ENCODE peak calls at places on chromosomes 1 and 21, in six cellular contexts. One of them, this sample, is unnamed.

GRCh38 chr1:91018006-91018405 is 3.8 kb downstream of the ZNF644 start:
- DNase-seq in breast epithelium: no peak
- DNase-seq in posterior vena cava: no peak
- DNase-seq in activated CD4-positive, alpha-beta T cell treated with anti-CD3 and anti-CD28 coated beads, Interleukin-2, amount 50 U/mL, for 4 hours: no peak
- DNase-seq in C1 segment of cervical spinal cord: no peak
- DNase-seq in activated CD8-positive, alpha-beta memory T cell treated with anti-CD3 and anti-CD28 coated beads, Interleukin-2, amount 50 U/mL, for 4 hours: no peak
- DNase-seq in this sample: no peak

GRCh38 chr1:179314928-179315327 is 21.3 kb downstream of the SOAT1 start:
- DNase-seq in posterior vena cava: no peak
- DNase-seq in activated CD4-positive, alpha-beta T cell treated with anti-CD3 and anti-CD28 coated beads, Interleukin-2, amount 50 U/mL, for 4 hours: no peak
- DNase-seq in activated CD8-positive, alpha-beta memory T cell treated with anti-CD3 and anti-CD28 coated beads, Interleukin-2, amount 50 U/mL, for 4 hours: no peak
- DNase-seq in breast epithelium: no peak
- DNase-seq in C1 segment of cervical spinal cord: no peak
- DNase-seq in this sample: no peak

GRCh38 chr1:44705470-44705869 is 25.5 kb downstream of the RNU5D-1 start:
- DNase-seq in activated CD8-positive, alpha-beta memory T cell treated with anti-CD3 and anti-CD28 coated beads, Interleukin-2, amount 50 U/mL, for 4 hours: no peak
- DNase-seq in C1 segment of cervical spinal cord: no peak
- DNase-seq in breast epithelium: no peak
- DNase-seq in activated CD4-positive, alpha-beta T cell treated with anti-CD3 and anti-CD28 coated beads, Interleukin-2, amount 50 U/mL, for 4 hours: no peak
- DNase-seq in posterior vena cava: no peak
- DNase-seq in this sample: no peak

GRCh38 chr1:209883341-209883971 is 54.6 kb upstream of the SYT14 start:
- DNase-seq in activated CD4-positive, alpha-beta T cell treated with anti-CD3 and anti-CD28 coated beads, Interleukin-2, amount 50 U/mL, for 4 hours: no peak
- DNase-seq in C1 segment of cervical spinal cord: no peak
- DNase-seq in posterior vena cava: no peak
- DNase-seq in activated CD8-positive, alpha-beta memory T cell treated with anti-CD3 and anti-CD28 coated beads, Interleukin-2, amount 50 U/mL, for 4 hours: no peak
- DNase-seq in breast epithelium: no peak
- DNase-seq in this sample: no peak

GRCh38 chr1:6509603-6510291 is 18.3 kb upstream of the PLEKHG5 start:
- DNase-seq in breast epithelium: no peak
- DNase-seq in activated CD4-positive, alpha-beta T cell treated with anti-CD3 and anti-CD28 coated beads, Interleukin-2, amount 50 U/mL, for 4 hours: no peak
- DNase-seq in posterior vena cava: peak
- DNase-seq in activated CD8-positive, alpha-beta memory T cell treated with anti-CD3 and anti-CD28 coated beads, Interleukin-2, amount 50 U/mL, for 4 hours: no peak
- DNase-seq in C1 segment of cervical spinal cord: no peak
- DNase-seq in this sample: peak

GRCh38 chr1:19287436-19288185 is 959 bp downstream of the AKR7A3 start:
- DNase-seq in breast epithelium: no peak
- DNase-seq in activated CD4-positive, alpha-beta T cell treated with anti-CD3 and anti-CD28 coated beads, Interleukin-2, amount 50 U/mL, for 4 hours: no peak
- DNase-seq in posterior vena cava: no peak
- DNase-seq in C1 segment of cervical spinal cord: no peak
- DNase-seq in activated CD8-positive, alpha-beta memory T cell treated with anti-CD3 and anti-CD28 coated beads, Interleukin-2, amount 50 U/mL, for 4 hours: no peak
- DNase-seq in this sample: no peak

GRCh38 chr1:54401799-54402198 is 4.4 kb downstream of the SSBP3 start:
- DNase-seq in C1 segment of cervical spinal cord: no peak
- DNase-seq in activated CD8-positive, alpha-beta memory T cell treated with anti-CD3 and anti-CD28 coated beads, Interleukin-2, amount 50 U/mL, for 4 hours: no peak
- DNase-seq in activated CD4-positive, alpha-beta T cell treated with anti-CD3 and anti-CD28 coated beads, Interleukin-2, amount 50 U/mL, for 4 hours: no peak
- DNase-seq in breast epithelium: no peak
- DNase-seq in posterior vena cava: peak
- DNase-seq in this sample: no peak

GRCh38 chr1:41519667-41520066 is 35.2 kb upstream of the EDN2 start:
- DNase-seq in activated CD8-positive, alpha-beta memory T cell treated with anti-CD3 and anti-CD28 coated beads, Interleukin-2, amount 50 U/mL, for 4 hours: no peak
- DNase-seq in posterior vena cava: no peak
- DNase-seq in activated CD4-positive, alpha-beta T cell treated with anti-CD3 and anti-CD28 coated beads, Interleukin-2, amount 50 U/mL, for 4 hours: no peak
- DNase-seq in breast epithelium: no peak
- DNase-seq in C1 segment of cervical spinal cord: no peak
- DNase-seq in this sample: no peak

GRCh38 chr1:55568732-55569131 is 353.6 kb upstream of the USP24 start:
- DNase-seq in posterior vena cava: no peak
- DNase-seq in activated CD4-positive, alpha-beta T cell treated with anti-CD3 and anti-CD28 coated beads, Interleukin-2, amount 50 U/mL, for 4 hours: no peak
- DNase-seq in C1 segment of cervical spinal cord: no peak
- DNase-seq in breast epithelium: no peak
- DNase-seq in activated CD8-positive, alpha-beta memory T cell treated with anti-CD3 and anti-CD28 coated beads, Interleukin-2, amount 50 U/mL, for 4 hours: no peak
- DNase-seq in this sample: no peak

GRCh38 chr1:42742617-42743301 is 2.7 kb upstream of the CLDN19 start:
- DNase-seq in C1 segment of cervical spinal cord: no peak
- DNase-seq in activated CD8-positive, alpha-beta memory T cell treated with anti-CD3 and anti-CD28 coated beads, Interleukin-2, amount 50 U/mL, for 4 hours: no peak
- DNase-seq in posterior vena cava: no peak
- DNase-seq in breast epithelium: no peak
- DNase-seq in activated CD4-positive, alpha-beta T cell treated with anti-CD3 and anti-CD28 coated beads, Interleukin-2, amount 50 U/mL, for 4 hours: no peak
- DNase-seq in this sample: no peak

GRCh38 chr1:46175243-46175642 is 356 bp downstream of the TSPAN1 start:
- DNase-seq in activated CD4-positive, alpha-beta T cell treated with anti-CD3 and anti-CD28 coated beads, Interleukin-2, amount 50 U/mL, for 4 hours: no peak
- DNase-seq in breast epithelium: no peak
- DNase-seq in C1 segment of cervical spinal cord: no peak
- DNase-seq in posterior vena cava: no peak
- DNase-seq in activated CD8-positive, alpha-beta memory T cell treated with anti-CD3 and anti-CD28 coated beads, Interleukin-2, amount 50 U/mL, for 4 hours: no peak
- DNase-seq in this sample: no peak

GRCh38 chr1:23470282-23471070 is 13.5 kb downstream of the ASAP3 start:
- DNase-seq in breast epithelium: no peak
- DNase-seq in activated CD8-positive, alpha-beta memory T cell treated with anti-CD3 and anti-CD28 coated beads, Interleukin-2, amount 50 U/mL, for 4 hours: no peak
- DNase-seq in posterior vena cava: peak
- DNase-seq in C1 segment of cervical spinal cord: no peak
- DNase-seq in activated CD4-positive, alpha-beta T cell treated with anti-CD3 and anti-CD28 coated beads, Interleukin-2, amount 50 U/mL, for 4 hours: no peak
- DNase-seq in this sample: no peak

GRCh38 chr1:205504311-205505075 is at the start of gene CDK18:
- DNase-seq in activated CD8-positive, alpha-beta memory T cell treated with anti-CD3 and anti-CD28 coated beads, Interleukin-2, amount 50 U/mL, for 4 hours: peak
- DNase-seq in activated CD4-positive, alpha-beta T cell treated with anti-CD3 and anti-CD28 coated beads, Interleukin-2, amount 50 U/mL, for 4 hours: peak
- DNase-seq in posterior vena cava: no peak
- DNase-seq in C1 segment of cervical spinal cord: peak
- DNase-seq in breast epithelium: peak
- DNase-seq in this sample: peak

GRCh38 chr1:204736861-204737260 is 51.3 kb upstream of the LRRN2 start:
- DNase-seq in activated CD4-positive, alpha-beta T cell treated with anti-CD3 and anti-CD28 coated beads, Interleukin-2, amount 50 U/mL, for 4 hours: no peak
- DNase-seq in C1 segment of cervical spinal cord: no peak
- DNase-seq in breast epithelium: no peak
- DNase-seq in activated CD8-positive, alpha-beta memory T cell treated with anti-CD3 and anti-CD28 coated beads, Interleukin-2, amount 50 U/mL, for 4 hours: no peak
- DNase-seq in posterior vena cava: no peak
- DNase-seq in this sample: no peak

GRCh38 chr1:226882631-226883409 is 12.4 kb downstream of the PSEN2 start:
- DNase-seq in C1 segment of cervical spinal cord: no peak
- DNase-seq in breast epithelium: no peak
- DNase-seq in posterior vena cava: peak
- DNase-seq in activated CD4-positive, alpha-beta T cell treated with anti-CD3 and anti-CD28 coated beads, Interleukin-2, amount 50 U/mL, for 4 hours: no peak
- DNase-seq in activated CD8-positive, alpha-beta memory T cell treated with anti-CD3 and anti-CD28 coated beads, Interleukin-2, amount 50 U/mL, for 4 hours: no peak
- DNase-seq in this sample: no peak

GRCh38 chr1:48471103-48471502 is 901 bp downstream of the SPATA6 start:
- DNase-seq in posterior vena cava: no peak
- DNase-seq in activated CD4-positive, alpha-beta T cell treated with anti-CD3 and anti-CD28 coated beads, Interleukin-2, amount 50 U/mL, for 4 hours: no peak
- DNase-seq in C1 segment of cervical spinal cord: no peak
- DNase-seq in activated CD8-positive, alpha-beta memory T cell treated with anti-CD3 and anti-CD28 coated beads, Interleukin-2, amount 50 U/mL, for 4 hours: no peak
- DNase-seq in breast epithelium: no peak
- DNase-seq in this sample: no peak

GRCh38 chr1:12712091-12712490 is 3.8 kb upstream of the AADACL3 start:
- DNase-seq in posterior vena cava: no peak
- DNase-seq in activated CD8-positive, alpha-beta memory T cell treated with anti-CD3 and anti-CD28 coated beads, Interleukin-2, amount 50 U/mL, for 4 hours: no peak
- DNase-seq in activated CD4-positive, alpha-beta T cell treated with anti-CD3 and anti-CD28 coated beads, Interleukin-2, amount 50 U/mL, for 4 hours: no peak
- DNase-seq in C1 segment of cervical spinal cord: no peak
- DNase-seq in breast epithelium: no peak
- DNase-seq in this sample: no peak

GRCh38 chr1:86965012-86965826 is 50.8 kb downstream of the HS2ST1 start:
- DNase-seq in posterior vena cava: no peak
- DNase-seq in breast epithelium: no peak
- DNase-seq in C1 segment of cervical spinal cord: no peak
- DNase-seq in activated CD8-positive, alpha-beta memory T cell treated with anti-CD3 and anti-CD28 coated beads, Interleukin-2, amount 50 U/mL, for 4 hours: peak
- DNase-seq in activated CD4-positive, alpha-beta T cell treated with anti-CD3 and anti-CD28 coated beads, Interleukin-2, amount 50 U/mL, for 4 hours: no peak
- DNase-seq in this sample: peak

GRCh38 chr21:41453198-41453597 is 27.2 kb downstream of the MX1 start:
- DNase-seq in breast epithelium: no peak
- DNase-seq in C1 segment of cervical spinal cord: no peak
- DNase-seq in activated CD4-positive, alpha-beta T cell treated with anti-CD3 and anti-CD28 coated beads, Interleukin-2, amount 50 U/mL, for 4 hours: no peak
- DNase-seq in posterior vena cava: no peak
- DNase-seq in activated CD8-positive, alpha-beta memory T cell treated with anti-CD3 and anti-CD28 coated beads, Interleukin-2, amount 50 U/mL, for 4 hours: no peak
- DNase-seq in this sample: no peak

GRCh38 chr1:47809301-47810084 is 187.7 kb downstream of the TRABD2B start:
- DNase-seq in activated CD4-positive, alpha-beta T cell treated with anti-CD3 and anti-CD28 coated beads, Interleukin-2, amount 50 U/mL, for 4 hours: no peak
- DNase-seq in breast epithelium: no peak
- DNase-seq in activated CD8-positive, alpha-beta memory T cell treated with anti-CD3 and anti-CD28 coated beads, Interleukin-2, amount 50 U/mL, for 4 hours: no peak
- DNase-seq in posterior vena cava: no peak
- DNase-seq in C1 segment of cervical spinal cord: no peak
- DNase-seq in this sample: no peak

GRCh38 chr1:199778324-199778955 is 249.1 kb upstream of the NR5A2 start:
- DNase-seq in activated CD8-positive, alpha-beta memory T cell treated with anti-CD3 and anti-CD28 coated beads, Interleukin-2, amount 50 U/mL, for 4 hours: no peak
- DNase-seq in breast epithelium: no peak
- DNase-seq in activated CD4-positive, alpha-beta T cell treated with anti-CD3 and anti-CD28 coated beads, Interleukin-2, amount 50 U/mL, for 4 hours: no peak
- DNase-seq in C1 segment of cervical spinal cord: no peak
- DNase-seq in posterior vena cava: no peak
- DNase-seq in this sample: no peak

GRCh38 chr1:221858758-221859157 is 116.9 kb upstream of the DUSP10 start:
- DNase-seq in activated CD4-positive, alpha-beta T cell treated with anti-CD3 and anti-CD28 coated beads, Interleukin-2, amount 50 U/mL, for 4 hours: no peak
- DNase-seq in breast epithelium: no peak
- DNase-seq in activated CD8-positive, alpha-beta memory T cell treated with anti-CD3 and anti-CD28 coated beads, Interleukin-2, amount 50 U/mL, for 4 hours: no peak
- DNase-seq in C1 segment of cervical spinal cord: no peak
- DNase-seq in posterior vena cava: no peak
- DNase-seq in this sample: no peak

GRCh38 chr1:198889102-198889501 is 250.3 kb downstream of the PTPRC start:
- DNase-seq in C1 segment of cervical spinal cord: no peak
- DNase-seq in breast epithelium: no peak
- DNase-seq in posterior vena cava: no peak
- DNase-seq in activated CD8-positive, alpha-beta memory T cell treated with anti-CD3 and anti-CD28 coated beads, Interleukin-2, amount 50 U/mL, for 4 hours: no peak
- DNase-seq in activated CD4-positive, alpha-beta T cell treated with anti-CD3 and anti-CD28 coated beads, Interleukin-2, amount 50 U/mL, for 4 hours: no peak
- DNase-seq in this sample: no peak

GRCh38 chr21:46002841-46003574 is 21.4 kb downstream of the COL6A1 start:
- DNase-seq in C1 segment of cervical spinal cord: no peak
- DNase-seq in activated CD4-positive, alpha-beta T cell treated with anti-CD3 and anti-CD28 coated beads, Interleukin-2, amount 50 U/mL, for 4 hours: no peak
- DNase-seq in activated CD8-positive, alpha-beta memory T cell treated with anti-CD3 and anti-CD28 coated beads, Interleukin-2, amount 50 U/mL, for 4 hours: no peak
- DNase-seq in posterior vena cava: peak
- DNase-seq in breast epithelium: peak
- DNase-seq in this sample: no peak

GRCh38 chr1:100868364-100868995 is 26.2 kb downstream of the EXTL2 start:
- DNase-seq in C1 segment of cervical spinal cord: no peak
- DNase-seq in breast epithelium: no peak
- DNase-seq in activated CD8-positive, alpha-beta memory T cell treated with anti-CD3 and anti-CD28 coated beads, Interleukin-2, amount 50 U/mL, for 4 hours: no peak
- DNase-seq in activated CD4-positive, alpha-beta T cell treated with anti-CD3 and anti-CD28 coated beads, Interleukin-2, amount 50 U/mL, for 4 hours: no peak
- DNase-seq in posterior vena cava: no peak
- DNase-seq in this sample: no peak

This sample was measured in D341Med.